ENCODE peak calls at places on chromosome 1, in five cellular contexts. G, I, J, Q and L are unnamed samples.

GRCh38 chr1:213435715-213436114 is 384.7 kb downstream of the RPS6KC1 start:
- DNase-seq in G (no peak), I (no peak), J (no peak), Q (no peak), L (no peak)

GRCh38 chr1:241603626-241604337 is 36.4 kb downstream of the CHML start:
- DNase-seq in G (no peak), I (no peak), J (no peak), Q (no peak), L (no peak)

GRCh38 chr1:41416552-41417334 is 55.5 kb downstream of the FOXO6 start:
- DNase-seq in G (peak; percentile 80), I (peak; percentile 69), J (peak; percentile 65), Q (peak; percentile 45), L (peak; percentile 65)

GRCh38 chr1:176073524-176074157 is 133.4 kb downstream of the COP1 start:
- DNase-seq in G (peak; percentile 52), I (peak; percentile 71), J (peak; percentile 53), Q (no peak), L (peak; percentile 77)

GRCh38 chr1:29050141-29050540 is 73.6 kb downstream of the TMEM200B start:
- DNase-seq in G (no peak), I (no peak), J (no peak), Q (no peak), L (no peak)

GRCh38 chr1:209207701-209208286 is 375.7 kb upstream of the CAMK1G start:
- DNase-seq in G (peak; percentile 83), I (peak; percentile 66), J (peak; percentile 59), Q (peak; percentile 57), L (peak; percentile 44)

GRCh38 chr1:183444243-183444642 is 26.1 kb upstream of the NMNAT2 start:
- DNase-seq in G (no peak), I (no peak), J (no peak), Q (no peak), L (no peak)

GRCh38 chr1:37753473-37754321 is 11.2 kb downstream of the EPHA10 start:
- DNase-seq in G (no peak), I (no peak), J (no peak), Q (no peak), L (no peak)

GRCh38 chr1:229108598-229109201 is 162.2 kb upstream of the RAB4A start:
- DNase-seq in G (peak; percentile 33), I (no peak), J (no peak), Q (no peak), L (no peak)

GRCh38 chr1:153957744-153958110 is 685 bp downstream of the CRTC2 start:
- DNase-seq in G (no peak), I (no peak), J (no peak), Q (no peak), L (no peak)

GRCh38 chr1:12088607-12089006 is 25.5 kb downstream of the TNFRSF8 start:
- DNase-seq in G (no peak), I (no peak), J (no peak), Q (no peak), L (no peak)

GRCh38 chr1:196877964-196878363 is 9.9 kb upstream of the CFHR4 start:
- DNase-seq in G (peak; percentile 56), I (no peak), J (no peak), Q (no peak), L (no peak)

GRCh38 chr1:32828341-32828740 is 10.9 kb downstream of the S100PBP start:
- DNase-seq in G (no peak), I (no peak), J (no peak), Q (no peak), L (no peak)

GRCh38 chr1:227042292-227042691 is 102.2 kb downstream of the COQ8A start:
- DNase-seq in G (no peak), I (no peak), J (no peak), Q (no peak), L (no peak)

GRCh38 chr1:157580179-157580827 is 17.6 kb downstream of the FCRL4 start:
- DNase-seq in G (peak; percentile 40), I (peak; percentile 66), J (peak; percentile 58), Q (no peak), L (peak; percentile 49)

GRCh38 chr1:220326578-220326977 is 54.3 kb upstream of the RAB3GAP2 start:
- DNase-seq in G (no peak), I (no peak), J (no peak), Q (no peak), L (no peak)

GRCh38 chr1:113875714-113876113 is 4.2 kb upstream of the PTPN22 start:
- DNase-seq in G (no peak), I (no peak), J (peak; percentile 56), Q (no peak), L (no peak)

GRCh38 chr1:164578474-164579200 is 19.7 kb downstream of the PBX1 start:
- DNase-seq in G (no peak), I (peak; percentile 23), J (no peak), Q (no peak), L (no peak)

GRCh38 chr1:185670187-185670627 is 64.0 kb upstream of the HMCN1 start:
- DNase-seq in G (peak; percentile 36), I (peak; percentile 52), J (peak; percentile 42), Q (no peak), L (peak; percentile 52)

GRCh38 chr1:114075546-114076249 is 78.0 kb downstream of the SYT6 start:
- DNase-seq in G (no peak), I (no peak), J (no peak), Q (no peak), L (no peak)

GRCh38 chr1:227920426-227920825 is 27.3 kb downstream of the WNT9A start:
- DNase-seq in G (no peak), I (no peak), J (no peak), Q (no peak), L (no peak)

GRCh38 chr1:240310226-240310925 is 218.7 kb downstream of the FMN2 start:
- DNase-seq in G (no peak), I (no peak), J (no peak), Q (no peak), L (no peak)

GRCh38 chr1:212949771-212950170 is 570 bp upstream of the VASH2 start:
- DNase-seq in G (no peak), I (no peak), J (no peak), Q (no peak), L (no peak)

GRCh38 chr1:184892116-184892515 is 82.2 kb downstream of the NIBAN1 start:
- DNase-seq in G (no peak), I (no peak), J (no peak), Q (no peak), L (no peak)

GRCh38 chr1:223860051-223860559 is 14.4 kb upstream of the TP53BP2 start:
- DNase-seq in G (no peak), I (no peak), J (no peak), Q (no peak), L (no peak)

GRCh38 chr1:29603622-29604021 is 367.3 kb downstream of the PTPRU start:
- DNase-seq in G (no peak), I (no peak), J (peak; percentile 42), Q (no peak), L (no peak)

GRCh38 chr1:14945132-14946010 is 208.2 kb upstream of the TMEM51 start:
- DNase-seq in G (peak; percentile 64), I (no peak), J (peak; percentile 58), Q (peak; percentile 79), L (no peak)

GRCh38 chr1:45334308-45335245 is 5.4 kb upstream of the TOE1 start:
- DNase-seq in G (no peak), I (peak; percentile 60), J (peak; percentile 34), Q (peak; percentile 25), L (no peak)

GRCh38 chr1:93021539-93022134 is 57.4 kb upstream of the MTF2 start:
- DNase-seq in G (no peak), I (no peak), J (peak; percentile 26), Q (no peak), L (peak; percentile 57)

GRCh38 chr1:18939398-18940302 is 16.8 kb downstream of the IFFO2 start:
- DNase-seq in G (no peak), I (no peak), J (no peak), Q (peak; percentile 37), L (no peak)

GRCh38 chr1:223680188-223680587 is 14.7 kb upstream of the CAPN8 start:
- DNase-seq in G (no peak), I (no peak), J (no peak), Q (no peak), L (no peak)

GRCh38 chr1:21264913-21265312 is 25.4 kb downstream of the ECE1 start:
- DNase-seq in G (no peak), I (peak; percentile 43), J (no peak), Q (no peak), L (no peak)

GRCh38 chr1:181189691-181190361 is 101.3 kb downstream of the IER5 start:
- DNase-seq in G (peak; percentile 88), I (peak; percentile 89), J (peak; percentile 64), Q (peak; percentile 58), L (peak; percentile 68)

GRCh38 chr1:34268311-34269042 is 91.8 kb downstream of the C1orf94 start:
- DNase-seq in G (no peak), I (no peak), J (no peak), Q (no peak), L (no peak)

GRCh38 chr1:46401964-46402626 is 8.0 kb downstream of the FAAH start:
- DNase-seq in G (no peak), I (peak; percentile 72), J (peak; percentile 93), Q (peak; percentile 85), L (peak; percentile 15)

GRCh38 chr1:156172696-156173470 is 19.5 kb downstream of the SEMA4A start:
- DNase-seq in G (no peak), I (no peak), J (no peak), Q (no peak), L (no peak)

GRCh38 chr1:221031015-221031889 is 152.0 kb downstream of the HLX start:
- DNase-seq in G (no peak), I (no peak), J (no peak), Q (no peak), L (no peak)

GRCh38 chr1:55071477-55071876 is 32.1 kb downstream of the PCSK9 start:
- DNase-seq in G (peak; percentile 37), I (peak; percentile 58), J (no peak), Q (no peak), L (peak; percentile 40)

GRCh38 chr1:41240806-41241747 is 1.0 kb downstream of the SCMH1 start:
- DNase-seq in G (peak; percentile 64), I (peak; percentile 39), J (peak; percentile 68), Q (peak; percentile 38), L (peak; percentile 47)